ENCODE peak calls at places on chromosome 10, in seven cellular contexts. One of them, this sample, is unnamed.

GRCh38 chr10:85599081-85599480 is 767.5 kb downstream of the GRID1 start:
- DNase-seq in esophagus squamous epithelium: no peak
- DNase-seq in A549: no peak
- DNase-seq in sigmoid colon: no peak
- DNase-seq in HepG2: no peak
- DNase-seq in mesothelial cell of epicardium: no peak
- DNase-seq in GM23338: no peak
- DNase-seq in this sample: no peak

GRCh38 chr10:17536221-17536620 is 81.0 kb downstream of the HACD1 start:
- DNase-seq in A549: no peak
- DNase-seq in sigmoid colon: no peak
- DNase-seq in esophagus squamous epithelium: no peak
- DNase-seq in mesothelial cell of epicardium: no peak
- DNase-seq in HepG2: no peak
- DNase-seq in GM23338: no peak
- DNase-seq in this sample: no peak

GRCh38 chr10:71302874-71303568 is 16.0 kb upstream of the SLC29A3 start:
- DNase-seq in sigmoid colon: no peak
- DNase-seq in GM23338: peak; percentile 83
- DNase-seq in A549: peak; percentile 73
- DNase-seq in mesothelial cell of epicardium: no peak
- DNase-seq in esophagus squamous epithelium: no peak
- DNase-seq in HepG2: peak; percentile 65
- DNase-seq in this sample: peak; percentile 68

GRCh38 chr10:2111936-2112335 is 374.6 kb upstream of the ADARB2 start:
- DNase-seq in mesothelial cell of epicardium: no peak
- DNase-seq in sigmoid colon: no peak
- DNase-seq in HepG2: peak; percentile 25
- DNase-seq in A549: peak; percentile 5
- DNase-seq in esophagus squamous epithelium: no peak
- DNase-seq in GM23338: peak; percentile 3
- DNase-seq in this sample: no peak

GRCh38 chr10:113058175-113058961 is 108.3 kb downstream of the TCF7L2 start:
- DNase-seq in HepG2: peak; percentile 67
- DNase-seq in A549: peak; percentile 64
- DNase-seq in mesothelial cell of epicardium: no peak
- DNase-seq in esophagus squamous epithelium: no peak
- DNase-seq in sigmoid colon: peak; percentile 64
- DNase-seq in GM23338: peak; percentile 55
- DNase-seq in this sample: no peak

GRCh38 chr10:33099748-33100147 is 141.7 kb upstream of the ITGB1 start:
- DNase-seq in sigmoid colon: no peak
- DNase-seq in A549: no peak
- DNase-seq in HepG2: no peak
- DNase-seq in esophagus squamous epithelium: no peak
- DNase-seq in mesothelial cell of epicardium: no peak
- DNase-seq in GM23338: no peak
- DNase-seq in this sample: no peak

GRCh38 chr10:99983280-99983988 is 26.3 kb downstream of the DNMBP start:
- DNase-seq in mesothelial cell of epicardium: no peak
- DNase-seq in GM23338: no peak
- DNase-seq in esophagus squamous epithelium: no peak
- DNase-seq in HepG2: peak; percentile 38
- DNase-seq in A549: no peak
- DNase-seq in sigmoid colon: no peak
- DNase-seq in this sample: no peak

GRCh38 chr10:31604646-31605170 is 285.7 kb downstream of the ZEB1 start:
- DNase-seq in GM23338: no peak
- DNase-seq in esophagus squamous epithelium: no peak
- DNase-seq in mesothelial cell of epicardium: no peak
- DNase-seq in sigmoid colon: no peak
- DNase-seq in HepG2: no peak
- DNase-seq in A549: no peak
- DNase-seq in this sample: no peak

GRCh38 chr10:79411546-79412495 is 33.6 kb downstream of the ZCCHC24 start:
- DNase-seq in HepG2: no peak
- DNase-seq in sigmoid colon: peak; percentile 65
- DNase-seq in esophagus squamous epithelium: no peak
- DNase-seq in mesothelial cell of epicardium: no peak
- DNase-seq in A549: no peak
- DNase-seq in GM23338: no peak
- DNase-seq in this sample: no peak

GRCh38 chr10:103870503-103870902 is 15.1 kb upstream of the SH3PXD2A start:
- DNase-seq in mesothelial cell of epicardium: no peak
- DNase-seq in A549: no peak
- DNase-seq in sigmoid colon: no peak
- DNase-seq in GM23338: peak; percentile 23
- DNase-seq in HepG2: no peak
- DNase-seq in esophagus squamous epithelium: no peak
- DNase-seq in this sample: no peak

GRCh38 chr10:127398967-127399350 is 150.2 kb upstream of the NPS start:
- DNase-seq in sigmoid colon: no peak
- DNase-seq in HepG2: no peak
- DNase-seq in A549: no peak
- DNase-seq in esophagus squamous epithelium: no peak
- DNase-seq in GM23338: no peak
- DNase-seq in mesothelial cell of epicardium: no peak
- DNase-seq in this sample: no peak

GRCh38 chr10:127402596-127403409 is 146.3 kb upstream of the NPS start:
- DNase-seq in esophagus squamous epithelium: no peak
- DNase-seq in sigmoid colon: no peak
- DNase-seq in GM23338: no peak
- DNase-seq in mesothelial cell of epicardium: no peak
- DNase-seq in HepG2: no peak
- DNase-seq in A549: no peak
- DNase-seq in this sample: no peak

GRCh38 chr10:127400216-127400615 is 148.9 kb upstream of the NPS start:
- DNase-seq in HepG2: no peak
- DNase-seq in mesothelial cell of epicardium: no peak
- DNase-seq in esophagus squamous epithelium: no peak
- DNase-seq in A549: no peak
- DNase-seq in GM23338: no peak
- DNase-seq in sigmoid colon: no peak
- DNase-seq in this sample: no peak

GRCh38 chr10:127399635-127400034 is 149.5 kb upstream of the NPS start:
- DNase-seq in GM23338: peak; percentile 18
- DNase-seq in A549: no peak
- DNase-seq in esophagus squamous epithelium: no peak
- DNase-seq in HepG2: no peak
- DNase-seq in sigmoid colon: no peak
- DNase-seq in mesothelial cell of epicardium: no peak
- DNase-seq in this sample: no peak

GRCh38 chr10:127398140-127398966 is 150.8 kb upstream of the NPS start:
- DNase-seq in esophagus squamous epithelium: no peak
- DNase-seq in HepG2: no peak
- DNase-seq in sigmoid colon: no peak
- DNase-seq in A549: no peak
- DNase-seq in GM23338: no peak
- DNase-seq in mesothelial cell of epicardium: no peak
- DNase-seq in this sample: no peak
- TF ChIP-seq CTCF in esophagus squamous epithelium: no peak
- TF ChIP-seq CTCF in HepG2: no peak
- TF ChIP-seq CTCF in sigmoid colon: no peak
- TF ChIP-seq CTCF in A549: no peak
- TF ChIP-seq CTCF in GM23338: no peak
- TF ChIP-seq CTCF in mesothelial cell of epicardium: no peak
- TF ChIP-seq CTCF in this sample: no peak

DNA sequence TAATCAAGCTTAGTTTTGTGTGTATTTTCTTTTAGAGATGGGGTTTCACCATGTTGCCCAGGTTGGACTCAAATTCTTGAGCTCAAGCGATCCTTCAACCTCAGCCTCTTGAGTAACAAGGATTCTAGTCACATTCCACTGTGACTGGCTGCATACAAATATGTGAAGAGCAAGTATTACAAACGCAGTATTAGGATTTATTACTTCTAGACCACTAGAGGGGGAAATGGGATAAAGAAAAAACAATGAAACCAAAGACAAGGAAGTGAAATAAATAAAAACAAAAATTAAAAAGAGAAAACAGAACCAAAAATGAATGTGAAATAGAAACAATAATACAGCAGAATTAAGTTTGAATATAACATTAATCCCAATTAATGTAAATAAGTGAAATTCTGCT is 308.7 kb downstream of the ANKRD30A start:
- DNase-seq in esophagus squamous epithelium: no peak
- DNase-seq in A549: peak; percentile 70
- DNase-seq in mesothelial cell of epicardium: no peak
- DNase-seq in sigmoid colon: no peak
- DNase-seq in GM23338: no peak
- DNase-seq in HepG2: no peak
- DNase-seq in this sample: no peak
- TF ChIP-seq CTCF in esophagus squamous epithelium: no peak
- TF ChIP-seq CTCF in A549: peak; percentile 43
- TF ChIP-seq CTCF in mesothelial cell of epicardium: no peak
- TF ChIP-seq CTCF in sigmoid colon: no peak
- TF ChIP-seq CTCF in GM23338: no peak
- TF ChIP-seq CTCF in HepG2: peak; percentile 14
- TF ChIP-seq CTCF in this sample: no peak

DNA sequence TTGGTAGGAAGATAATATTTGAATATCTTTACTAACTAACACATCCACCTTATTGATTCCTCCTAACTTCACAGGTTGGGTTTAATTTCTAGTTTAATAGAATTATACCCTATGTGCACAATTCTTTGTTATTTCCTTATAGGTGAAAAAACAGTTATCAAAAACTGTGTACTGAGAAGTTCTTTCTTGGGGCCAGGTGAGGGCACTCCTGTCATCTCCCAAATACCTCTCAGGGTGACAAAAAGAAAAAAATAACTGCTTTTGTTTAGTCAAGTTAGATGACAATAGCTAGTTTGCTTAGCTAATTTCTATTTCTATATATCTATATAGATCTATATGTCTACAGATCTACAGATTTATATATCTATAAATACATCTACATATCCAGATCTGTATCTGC is 10.1 kb downstream of the FZD8 start:
- DNase-seq in A549: no peak
- DNase-seq in esophagus squamous epithelium: no peak
- DNase-seq in sigmoid colon: no peak
- DNase-seq in mesothelial cell of epicardium: no peak
- DNase-seq in GM23338: no peak
- DNase-seq in HepG2: no peak
- DNase-seq in this sample: no peak
- TF ChIP-seq CTCF in A549: peak; percentile 40
- TF ChIP-seq CTCF in esophagus squamous epithelium: no peak
- TF ChIP-seq CTCF in sigmoid colon: no peak
- TF ChIP-seq CTCF in mesothelial cell of epicardium: no peak
- TF ChIP-seq CTCF in GM23338: peak; percentile 50
- TF ChIP-seq CTCF in HepG2: no peak
- TF ChIP-seq CTCF in this sample: no peak

DNA sequence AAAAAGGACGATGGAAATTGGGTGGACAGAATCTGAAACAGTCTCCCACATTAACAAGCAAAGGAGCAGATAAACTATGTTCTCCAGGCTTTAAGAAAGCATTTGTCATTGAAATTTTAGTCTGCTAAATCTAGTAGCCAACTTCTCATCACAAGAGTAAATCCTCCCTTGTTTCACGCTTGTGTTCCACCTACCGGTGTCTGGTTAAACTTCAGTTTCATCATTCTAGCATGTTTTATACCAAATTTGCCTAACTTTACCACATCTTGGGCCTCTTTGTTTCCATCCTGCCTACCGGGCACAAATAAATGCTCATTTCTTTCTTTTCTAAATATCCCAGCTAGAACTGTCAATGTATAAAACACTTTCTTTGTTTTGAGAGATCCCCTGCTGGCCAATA is 5.8 kb downstream of the LIPA start:
- DNase-seq in A549: no peak
- DNase-seq in esophagus squamous epithelium: no peak
- DNase-seq in GM23338: peak; percentile 21
- DNase-seq in mesothelial cell of epicardium: no peak
- DNase-seq in sigmoid colon: no peak
- DNase-seq in HepG2: no peak
- DNase-seq in this sample: peak; percentile 58
- TF ChIP-seq CTCF in A549: no peak
- TF ChIP-seq CTCF in esophagus squamous epithelium: no peak
- TF ChIP-seq CTCF in GM23338: peak; percentile 26
- TF ChIP-seq CTCF in mesothelial cell of epicardium: no peak
- TF ChIP-seq CTCF in sigmoid colon: no peak
- TF ChIP-seq CTCF in HepG2: no peak
- TF ChIP-seq CTCF in this sample: no peak

GRCh38 chr10:91220954-91221696 is 662 bp downstream of the PCGF5 start:
- DNase-seq in mesothelial cell of epicardium: peak; percentile 25
- DNase-seq in sigmoid colon: peak; percentile 63
- DNase-seq in GM23338: peak; percentile 47
- DNase-seq in A549: peak; percentile 28
- DNase-seq in esophagus squamous epithelium: no peak
- DNase-seq in HepG2: no peak
- DNase-seq in this sample: no peak
- TF ChIP-seq CTCF in mesothelial cell of epicardium: no peak
- TF ChIP-seq CTCF in sigmoid colon: no peak
- TF ChIP-seq CTCF in GM23338: no peak
- TF ChIP-seq CTCF in A549: no peak
- TF ChIP-seq CTCF in esophagus squamous epithelium: no peak
- TF ChIP-seq CTCF in HepG2: no peak
- TF ChIP-seq CTCF in this sample: no peak

DNA sequence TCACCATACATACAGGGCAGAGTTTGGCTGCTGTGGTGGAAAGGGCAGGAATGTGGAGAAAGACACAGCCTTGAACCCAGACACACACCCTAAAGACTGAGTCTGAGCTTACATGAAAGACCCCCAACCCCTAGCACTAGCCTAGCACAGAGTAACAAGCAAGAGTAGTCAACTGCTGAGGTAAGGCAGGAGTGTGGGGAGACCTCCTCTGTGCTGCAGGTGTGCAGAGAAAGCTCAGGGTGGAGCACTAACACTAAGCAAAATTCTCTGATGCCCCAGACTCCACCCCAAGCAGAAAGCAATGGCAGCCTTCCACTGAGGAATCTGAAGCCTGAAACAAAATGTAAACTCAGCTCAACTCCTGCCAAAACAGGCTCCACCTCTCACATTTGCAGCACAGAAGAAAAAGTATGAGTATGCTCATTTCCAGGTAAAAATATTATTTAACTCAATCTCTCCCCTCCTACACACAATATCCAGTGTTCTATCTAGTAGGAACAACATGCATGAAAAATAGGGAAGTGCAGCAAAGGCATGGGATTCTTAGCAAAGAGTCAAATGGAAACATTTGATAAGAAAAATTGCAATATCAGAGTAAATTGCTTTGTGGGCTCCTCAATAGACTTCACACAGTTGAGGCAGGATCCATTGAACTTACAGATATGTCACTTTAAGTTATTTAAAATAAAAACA is 151.1 kb downstream of the ANK3 start:
- DNase-seq in HepG2: no peak
- DNase-seq in A549: peak; percentile 35
- DNase-seq in GM23338: peak; percentile 74
- DNase-seq in mesothelial cell of epicardium: no peak
- DNase-seq in esophagus squamous epithelium: no peak
- DNase-seq in sigmoid colon: no peak
- DNase-seq in this sample: peak; percentile 37
- TF ChIP-seq CTCF in HepG2: peak; percentile 34
- TF ChIP-seq CTCF in A549: peak; percentile 24
- TF ChIP-seq CTCF in GM23338: peak; percentile 55
- TF ChIP-seq CTCF in mesothelial cell of epicardium: no peak
- TF ChIP-seq CTCF in esophagus squamous epithelium: peak; percentile 28
- TF ChIP-seq CTCF in sigmoid colon: no peak
- TF ChIP-seq CTCF in this sample: peak; percentile 30

DNA sequence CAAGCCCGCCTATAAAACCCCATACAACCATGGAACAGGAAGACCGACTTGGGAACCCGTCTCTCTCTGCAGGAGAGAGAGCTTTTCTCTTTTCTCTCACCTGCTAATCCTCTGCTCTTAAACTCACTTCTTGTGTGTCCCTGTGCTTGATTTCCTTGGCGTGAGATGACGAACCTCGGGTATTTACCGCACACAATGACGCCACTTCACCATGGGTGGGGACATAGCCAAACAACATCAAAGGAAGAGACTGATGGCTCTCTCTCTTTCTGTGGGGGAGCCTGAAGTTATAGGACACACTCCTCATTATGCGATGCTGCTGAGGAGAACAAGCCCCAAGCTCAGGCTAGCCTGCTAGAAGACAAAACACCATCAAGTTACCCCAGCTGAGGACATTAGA is 94.3 kb downstream of the ARL5B start:
- DNase-seq in mesothelial cell of epicardium: no peak
- DNase-seq in sigmoid colon: no peak
- DNase-seq in GM23338: no peak
- DNase-seq in HepG2: no peak
- DNase-seq in A549: peak; percentile 4
- DNase-seq in esophagus squamous epithelium: no peak
- DNase-seq in this sample: no peak
- TF ChIP-seq CTCF in mesothelial cell of epicardium: no peak
- TF ChIP-seq CTCF in sigmoid colon: no peak
- TF ChIP-seq CTCF in GM23338: no peak
- TF ChIP-seq CTCF in HepG2: no peak
- TF ChIP-seq CTCF in A549: no peak
- TF ChIP-seq CTCF in esophagus squamous epithelium: no peak
- TF ChIP-seq CTCF in this sample: no peak

This sample was measured in GM13976.